ENCODE peak calls at places on chromosomes 11 and 22, in six cellular contexts. V is A549, F is endothelial cell of umbilical vein, N is HepG2, C is K562, R is GM12878. T is an unnamed sample.

GRCh38 chr11:77821349-77821851 is 456 bp downstream of the AAMDC start:
- DNase-seq in R (no peak), F (peak), V (peak), N (peak), C (no peak), T (peak)

GRCh38 chr11:3104051-3104714 is 47.0 kb upstream of the CARS1 start:
- DNase-seq in C (no peak), N (no peak), V (no peak), R (no peak), F (no peak), T (no peak)

GRCh38 chr11:31810779-31811647 is at the start of gene PAX6:
- DNase-seq in C (peak), V (peak), R (peak), F (peak), N (peak), T (peak)

GRCh38 chr11:64888761-64889511 is 10.5 kb upstream of the EHD1 start:
- DNase-seq in F (no peak), V (peak), N (peak), R (no peak), C (peak), T (no peak)

GRCh38 chr11:68146010-68146540 is 24.9 kb upstream of the CHKA start:
- DNase-seq in R (no peak), F (peak), V (peak), N (peak), C (no peak), T (no peak)

GRCh38 chr22:17866127-17866526 is 91.9 kb upstream of the BID start:
- DNase-seq in R (no peak), V (no peak), C (no peak), F (no peak), N (no peak), T (no peak)

GRCh38 chr11:68806931-68807844 is 34.5 kb downstream of the CPT1A start:
- DNase-seq in N (no peak), R (no peak), C (no peak), F (peak), V (no peak), T (no peak)

GRCh38 chr11:10909141-10909883 is 51.5 kb upstream of the ZBED5 start:
- DNase-seq in N (no peak), V (no peak), C (no peak), F (no peak), R (no peak), T (peak)

GRCh38 chr11:66291706-66292542 is at the start of gene TMEM151A:
- DNase-seq in N (no peak), R (no peak), F (no peak), C (no peak), V (no peak), T (no peak)

GRCh38 chr22:49090853-49091135 is 736.9 kb downstream of the BRD1 start:
- DNase-seq in N (no peak), C (no peak), F (no peak), R (no peak), V (no peak), T (no peak)

GRCh38 chr11:65496304-65497140 is 2.3 kb upstream of the MALAT1 start:
- DNase-seq in C (no peak), V (no peak), R (no peak), N (no peak), F (peak), T (peak)

GRCh38 chr11:91790346-91790745 is 434.3 kb upstream of the FAT3 start:
- DNase-seq in N (no peak), F (no peak), V (no peak), R (no peak), C (no peak), T (no peak)

GRCh38 chr22:48845356-48845936 is 982.2 kb downstream of the BRD1 start:
- DNase-seq in N (no peak), V (no peak), R (no peak), C (no peak), F (no peak), T (no peak)

GRCh38 chr22:27881404-27881803 is 37.7 kb downstream of the PITPNB start:
- DNase-seq in C (no peak), F (peak), V (no peak), N (no peak), R (no peak), T (no peak)

DNA sequence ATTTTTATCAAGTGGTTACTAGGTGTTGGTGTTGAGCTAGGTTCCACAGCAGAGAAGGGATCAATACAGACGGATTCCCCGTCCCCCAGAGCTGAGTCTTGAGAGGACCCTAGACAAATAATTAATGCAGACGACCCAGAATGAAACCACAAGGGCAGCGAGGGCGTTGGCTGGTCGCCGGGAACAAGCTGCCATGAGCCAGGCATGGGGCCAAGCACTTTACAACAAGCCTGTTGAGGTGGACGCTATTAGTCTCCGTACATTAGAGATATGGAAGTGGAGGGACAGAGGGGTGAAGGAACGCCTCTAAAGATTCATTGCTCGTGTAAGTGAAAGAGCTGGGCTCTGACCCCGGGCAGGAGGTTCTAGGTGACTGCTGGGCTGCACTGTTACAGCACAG is 77.1 kb upstream of the EIF3D start:
- DNase-seq in R (no peak), V (no peak), N (no peak), F (no peak), C (no peak), T (no peak)
- TF ChIP-seq MYC in R (no peak), V (no peak), N (no peak), F (no peak), C (no peak), T (no peak)

DNA sequence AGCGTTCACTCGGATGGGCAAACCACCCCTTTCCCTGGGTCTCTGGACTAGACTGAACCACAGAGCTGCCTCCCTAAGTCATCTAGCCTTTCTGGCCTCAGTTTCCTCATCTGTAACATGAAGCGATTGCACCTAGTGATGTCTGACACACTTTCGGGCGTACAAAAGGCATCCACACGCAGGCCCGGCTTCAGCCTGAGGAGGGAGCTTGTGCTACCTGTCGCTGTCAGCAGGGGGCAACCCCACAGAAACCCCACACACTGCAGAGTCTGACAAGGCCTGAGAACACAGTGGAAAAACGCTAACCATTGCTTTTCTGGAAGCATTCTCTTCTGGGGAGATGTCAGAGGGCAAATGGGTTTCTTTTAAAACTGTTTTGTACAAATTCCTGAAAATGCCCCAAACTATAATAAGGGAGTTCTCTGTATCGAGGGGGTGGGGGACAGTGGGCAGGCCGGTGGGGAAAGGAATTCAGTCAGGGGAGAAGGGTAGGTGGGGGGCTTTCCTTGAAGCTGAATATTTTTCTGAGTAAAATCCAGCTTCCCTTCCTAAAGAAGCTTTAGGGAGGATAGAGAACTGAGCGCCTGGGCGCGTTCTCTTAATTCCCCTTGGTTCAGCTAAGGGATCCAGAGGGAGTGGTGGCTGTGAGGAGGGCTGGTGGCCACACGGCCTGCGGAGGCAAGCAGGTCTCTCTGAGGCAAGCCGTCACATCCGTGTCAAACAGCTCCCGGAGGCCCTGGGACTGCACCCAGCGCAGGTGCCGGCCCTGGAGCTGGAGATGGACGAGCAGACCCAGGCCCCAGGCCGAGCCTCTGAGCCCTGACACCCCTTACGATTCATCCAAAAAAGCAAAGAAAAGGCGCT is 552 bp downstream of the ELF5 start:
- DNase-seq in V (peak), C (peak), R (peak), F (peak), N (peak), T (peak)
- TF ChIP-seq MAX in V (no peak), C (no peak), R (no peak), F (no peak), N (no peak), T (no peak)

GRCh38 chr22:41656515-41656914 is 32.2 kb downstream of the SNU13 start:
- DNase-seq in V (no peak), C (no peak), F (no peak), N (no peak), R (no peak), T (no peak)
- TF ChIP-seq MYC in V (no peak), C (no peak), F (no peak), N (no peak), R (no peak), T (no peak)

DNA sequence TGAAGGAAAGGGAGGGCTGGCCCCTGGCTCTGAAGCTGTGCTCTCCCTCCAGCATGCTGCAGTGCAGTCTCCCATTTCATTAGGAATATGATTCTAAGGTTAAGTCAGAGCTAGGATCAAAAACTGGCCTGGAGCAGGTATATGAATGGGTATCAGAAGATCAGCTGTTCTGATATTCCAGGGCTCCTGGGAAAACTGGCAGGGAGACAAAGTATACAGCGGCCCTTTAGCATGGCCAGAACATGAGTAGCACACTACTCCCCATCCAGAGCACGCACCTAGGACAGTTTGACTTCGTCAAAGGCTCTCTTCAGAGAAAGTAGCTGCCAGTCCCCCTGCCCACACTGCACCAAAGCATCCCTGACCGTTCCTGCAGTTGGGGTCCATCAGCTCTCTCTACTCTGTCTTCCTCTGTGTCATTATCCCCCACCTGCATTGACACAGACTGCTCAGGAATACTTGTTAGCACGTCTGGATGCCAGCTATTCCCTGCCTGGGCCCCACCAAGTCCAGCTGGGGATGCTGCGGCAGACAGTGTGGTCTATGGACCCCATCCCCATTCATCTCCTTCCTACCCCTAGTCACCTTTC is 4.0 kb upstream of the FCHSD2 start:
- DNase-seq in F (no peak), V (no peak), C (no peak), R (no peak), N (no peak), T (no peak)
- TF ChIP-seq MAX in F (no peak), V (no peak), C (no peak), R (no peak), N (no peak), T (no peak)

T was measured in NB4.